ENCODE peak calls at places on chromosomes 7 and 10, in eight cellular contexts. S is pancreas; L is Caco-2; A is ovary; X is transverse colon; G is CD4-positive, alpha-beta memory T cell; H is sigmoid colon; V is GM23248. U is an unnamed sample.

GRCh38 chr7:66683770-66684123 is 55.1 kb downstream of the KCTD7 start:
- DNase-seq in S (no peak), L (no peak), A (no peak), X (no peak), G (no peak), H (peak; percentile 56), V (peak; percentile 59), U (no peak)

GRCh38 chr10:119301397-119301796 is 94.0 kb downstream of the GRK5 start:
- DNase-seq in S (no peak), L (no peak), A (no peak), X (peak; percentile 40), G (peak; percentile 66), H (no peak), V (no peak), U (no peak)

GRCh38 chr10:44337081-44337480 is 47.8 kb downstream of the CXCL12 start:
- DNase-seq in S (no peak), L (no peak), A (no peak), X (no peak), G (no peak), H (no peak), V (no peak), U (no peak)

GRCh38 chr7:22238354-22239311 is 118.3 kb downstream of the RAPGEF5 start:
- DNase-seq in S (no peak), L (no peak), A (no peak), X (no peak), G (no peak), H (no peak), V (peak; percentile 70), U (no peak)

GRCh38 chr10:15333909-15334649 is 37.0 kb downstream of the FAM171A1 start:
- DNase-seq in S (no peak), L (no peak), A (no peak), X (no peak), G (no peak), H (no peak), V (no peak), U (no peak)

GRCh38 chr10:88731296-88731695 is 25.2 kb downstream of the LIPK start:
- DNase-seq in S (no peak), L (no peak), A (no peak), X (peak; percentile 46), G (no peak), H (no peak), V (peak; percentile 12), U (peak; percentile 60)

GRCh38 chr7:138352570-138353461 is 107.2 kb upstream of the TRIM24 start:
- DNase-seq in S (peak; percentile 28), L (no peak), A (no peak), X (no peak), G (no peak), H (no peak), V (no peak), U (no peak)

GRCh38 chr10:80187465-80188409 is 17.6 kb downstream of the ANXA11 start:
- DNase-seq in S (no peak), L (no peak), A (no peak), X (peak; percentile 83), G (peak; percentile 91), H (peak; percentile 63), V (no peak), U (peak; percentile 74)

GRCh38 chr10:15712903-15713302 is 6.8 kb downstream of the ITGA8 start:
- DNase-seq in S (no peak), L (no peak), A (no peak), X (no peak), G (no peak), H (no peak), V (peak; percentile 69), U (no peak)

GRCh38 chr10:71249996-71250395 is 37.6 kb downstream of the UNC5B start:
- DNase-seq in S (peak; percentile 47), L (no peak), A (no peak), X (no peak), G (no peak), H (no peak), V (no peak), U (no peak)

GRCh38 chr10:71250842-71251241 is 38.5 kb downstream of the UNC5B start:
- DNase-seq in S (no peak), L (no peak), A (no peak), X (no peak), G (no peak), H (no peak), V (no peak), U (no peak)

GRCh38 chr10:71250405-71250804 is 38.0 kb downstream of the UNC5B start:
- DNase-seq in S (no peak), L (no peak), A (no peak), X (no peak), G (no peak), H (no peak), V (no peak), U (no peak)

GRCh38 chr10:71252195-71252594 is 39.8 kb downstream of the UNC5B start:
- DNase-seq in S (peak; percentile 10), L (peak; percentile 64), A (no peak), X (peak; percentile 87), G (no peak), H (no peak), V (no peak), U (peak; percentile 96)

GRCh38 chr10:71251319-71251718 is 38.9 kb downstream of the UNC5B start:
- DNase-seq in S (no peak), L (no peak), A (no peak), X (no peak), G (no peak), H (no peak), V (no peak), U (no peak)
- H3K9me3 ChIP-seq in S (no peaks in the 10 kb centered on the region), L (no peaks in the 10 kb centered on the region), A (no peaks in the 10 kb centered on the region), X (no peaks in the 10 kb centered on the region), G (no peaks in the 10 kb centered on the region), H (no peaks in the 10 kb centered on the region), V (no peaks in the 10 kb centered on the region), U (no peaks in the 10 kb centered on the region)

GRCh38 chr7:131500357-131500756 is 56.1 kb downstream of the PODXL start:
- DNase-seq in S (no peak), L (no peak), A (no peak), X (no peak), G (no peak), H (no peak), V (no peak), U (no peak)

GRCh38 chr7:131498237-131498885 is 58.1 kb downstream of the PODXL start:
- DNase-seq in S (no peak), L (no peak), A (no peak), X (no peak), G (no peak), H (no peak), V (peak; percentile 73), U (no peak)

GRCh38 chr7:131495679-131496498 is 60.5 kb downstream of the PODXL start:
- DNase-seq in S (no peak), L (no peak), A (no peak), X (no peak), G (no peak), H (no peak), V (no peak), U (no peak)

GRCh38 chr7:131499801-131500200 is 56.6 kb downstream of the PODXL start:
- DNase-seq in S (no peak), L (no peak), A (no peak), X (no peak), G (no peak), H (no peak), V (no peak), U (no peak)

DNA sequence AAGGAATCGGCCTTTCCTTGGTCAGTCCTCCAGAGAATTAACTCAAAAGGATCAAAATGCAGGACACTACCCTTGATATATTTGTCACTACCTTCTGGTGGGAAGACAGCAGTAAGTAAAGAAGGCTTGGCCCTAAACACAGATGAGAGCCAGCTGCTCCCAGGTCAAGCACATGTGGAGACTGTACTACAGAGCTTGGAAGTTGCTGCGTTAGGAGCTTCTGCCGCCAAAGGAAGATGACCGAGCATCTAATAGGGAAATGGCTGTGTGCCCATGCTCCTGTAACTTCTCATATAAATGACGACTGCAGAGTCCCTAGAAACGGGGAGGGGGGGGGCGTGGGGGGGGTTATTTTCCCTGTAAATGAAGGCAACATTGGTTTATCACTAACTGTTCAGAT is 59.0 kb downstream of the PODXL start:
- DNase-seq in S (no peak), L (no peak), A (no peak), X (no peak), G (no peak), H (peak; percentile 85), V (no peak), U (no peak)
- H3K9me3 ChIP-seq in S (no peaks in the 10 kb centered on the region), L (no peaks in the 10 kb centered on the region), A (no peaks in the 10 kb centered on the region), X (no peaks in the 10 kb centered on the region), G (no peaks in the 10 kb centered on the region), H (no peaks in the 10 kb centered on the region), V (no peaks in the 10 kb centered on the region), U (no peaks in the 10 kb centered on the region)

GRCh38 chr7:29987083-29987482 is 2.5 kb downstream of the SCRN1 start:
- DNase-seq in S (no peak), L (no peak), A (no peak), X (no peak), G (no peak), H (no peak), V (peak; percentile 55), U (no peak)

GRCh38 chr7:29990931-29991330 is 1.3 kb upstream of the SCRN1 start:
- DNase-seq in S (no peak), L (no peak), A (no peak), X (no peak), G (no peak), H (no peak), V (no peak), U (no peak)

GRCh38 chr7:29987821-29988317 is 1.7 kb downstream of the SCRN1 start:
- DNase-seq in S (no peak), L (peak; percentile 67), A (peak; percentile 28), X (no peak), G (no peak), H (no peak), V (peak; percentile 89), U (no peak)

GRCh38 chr7:29989257-29989995 is at the start of gene SCRN1:
- DNase-seq in S (peak; percentile 85), L (peak; percentile 77), A (peak; percentile 76), X (peak; percentile 45), G (peak; percentile 9), H (peak; percentile 75), V (peak; percentile 65), U (peak; percentile 22)

DNA sequence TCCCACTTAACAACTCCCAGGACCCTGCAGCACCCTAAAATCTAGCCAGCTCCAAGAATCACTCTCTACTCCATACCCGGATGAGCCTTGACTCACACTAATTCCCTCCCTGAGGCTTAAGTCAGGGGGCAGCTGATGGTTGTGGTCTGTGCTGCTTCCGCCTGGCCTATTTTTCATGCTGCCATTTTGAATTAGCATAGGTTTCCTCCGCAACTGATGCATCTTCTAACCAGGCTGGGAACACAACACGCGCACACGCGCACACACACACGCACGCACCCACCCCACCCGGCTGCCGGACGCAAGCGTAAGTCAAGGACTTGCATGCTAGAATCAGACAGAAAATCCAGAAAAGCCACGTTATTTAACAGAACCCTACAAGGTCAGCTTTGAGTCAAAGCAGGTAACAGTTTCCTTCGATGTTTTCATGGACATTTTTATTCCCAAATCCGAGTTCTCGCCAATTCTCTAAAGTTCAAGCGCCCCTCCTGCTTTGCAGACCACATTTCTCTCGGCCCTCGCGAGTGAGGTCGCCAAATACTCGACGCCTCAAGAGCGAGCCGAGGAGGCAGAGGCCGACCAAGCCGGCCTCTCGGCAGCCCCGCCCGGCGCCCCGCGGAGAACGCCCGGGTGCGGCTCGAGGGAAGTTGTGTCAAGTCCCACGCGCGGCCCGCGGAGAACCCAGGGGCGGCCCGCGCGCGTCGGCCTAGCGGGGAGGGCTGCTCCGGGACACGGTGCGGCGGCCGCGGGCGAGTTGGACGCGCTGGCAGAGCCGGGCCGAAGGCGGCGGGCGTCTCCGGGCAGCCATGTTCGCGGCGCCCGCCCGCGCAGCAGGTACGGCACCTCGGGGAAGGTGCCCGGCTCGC is 977 bp downstream of the SCRN1 start:
- DNase-seq in S (peak; percentile 72), L (peak; percentile 55), A (peak; percentile 63), X (peak; percentile 46), G (peak; percentile 7), H (peak; percentile 78), V (peak; percentile 72), U (peak; percentile 18)
- H3K9me3 ChIP-seq in S (no peaks in the 10 kb centered on the region), L (no peaks in the 10 kb centered on the region), A (no peaks in the 10 kb centered on the region), X (peaks cover 10% of the 10 kb centered on the region), G (no peaks in the 10 kb centered on the region), H (peaks cover 3% of the 10 kb centered on the region), V (no peaks in the 10 kb centered on the region), U (no peaks in the 10 kb centered on the region)

GRCh38 chr7:158030566-158030965 is 557.1 kb downstream of the PTPRN2 start:
- DNase-seq in S (peak; percentile 51), L (no peak), A (no peak), X (no peak), G (no peak), H (peak; percentile 46), V (no peak), U (no peak)
- H3K9me3 ChIP-seq in S (no peaks in the 10 kb centered on the region), L (no peaks in the 10 kb centered on the region), A (no peaks in the 10 kb centered on the region), X (no peaks in the 10 kb centered on the region), G (no peaks in the 10 kb centered on the region), H (no peaks in the 10 kb centered on the region), V (no peaks in the 10 kb centered on the region), U (peaks cover 1% of the 10 kb centered on the region)